ENCODE peak calls at places on chromosomes 6 and 20, in nine cellular contexts. One of them, this sample, is unnamed.

GRCh38 chr20:20837574-20838021 is 125.2 kb upstream of the RALGAPA2 start:
- DNase-seq in heart right ventricle: peak
- DNase-seq in naive thymus-derived CD4-positive, alpha-beta T cell: peak
- DNase-seq in AG04450: peak
- DNase-seq in cardiac septum: no peak
- DNase-seq in caudate nucleus: peak
- DNase-seq in MCF 10A: peak
- DNase-seq in GOT3: peak
- DNase-seq in effector memory CD4-positive, alpha-beta T cell: no peak
- DNase-seq in this sample: peak

GRCh38 chr6:35463292-35463691 is 4.9 kb upstream of the RPL10A start:
- DNase-seq in heart right ventricle: no peak
- DNase-seq in naive thymus-derived CD4-positive, alpha-beta T cell: no peak
- DNase-seq in AG04450: no peak
- DNase-seq in cardiac septum: no peak
- DNase-seq in caudate nucleus: no peak
- DNase-seq in MCF 10A: no peak
- DNase-seq in GOT3: no peak
- DNase-seq in effector memory CD4-positive, alpha-beta T cell: no peak
- DNase-seq in this sample: no peak

GRCh38 chr20:63636752-63637633 is 10.1 kb upstream of the GMEB2 start:
- DNase-seq in heart right ventricle: no peak
- DNase-seq in naive thymus-derived CD4-positive, alpha-beta T cell: no peak
- DNase-seq in AG04450: no peak
- DNase-seq in cardiac septum: no peak
- DNase-seq in caudate nucleus: no peak
- DNase-seq in MCF 10A: no peak
- DNase-seq in GOT3: no peak
- DNase-seq in effector memory CD4-positive, alpha-beta T cell: no peak
- DNase-seq in this sample: no peak

GRCh38 chr20:45303586-45304463 is 2.8 kb upstream of the RBPJL start:
- DNase-seq in heart right ventricle: no peak
- DNase-seq in naive thymus-derived CD4-positive, alpha-beta T cell: no peak
- DNase-seq in AG04450: no peak
- DNase-seq in cardiac septum: no peak
- DNase-seq in caudate nucleus: no peak
- DNase-seq in MCF 10A: no peak
- DNase-seq in GOT3: no peak
- DNase-seq in effector memory CD4-positive, alpha-beta T cell: no peak
- DNase-seq in this sample: no peak

GRCh38 chr6:122696853-122697252 is 82.7 kb upstream of the FABP7 start:
- DNase-seq in heart right ventricle: no peak
- DNase-seq in naive thymus-derived CD4-positive, alpha-beta T cell: no peak
- DNase-seq in AG04450: no peak
- DNase-seq in cardiac septum: no peak
- DNase-seq in caudate nucleus: no peak
- DNase-seq in MCF 10A: peak
- DNase-seq in GOT3: no peak
- DNase-seq in effector memory CD4-positive, alpha-beta T cell: no peak
- DNase-seq in this sample: no peak

GRCh38 chr20:62174870-62175624 is 7.8 kb upstream of the MTG2 start:
- DNase-seq in heart right ventricle: no peak
- DNase-seq in naive thymus-derived CD4-positive, alpha-beta T cell: no peak
- DNase-seq in AG04450: no peak
- DNase-seq in cardiac septum: no peak
- DNase-seq in caudate nucleus: no peak
- DNase-seq in MCF 10A: no peak
- DNase-seq in GOT3: no peak
- DNase-seq in effector memory CD4-positive, alpha-beta T cell: no peak
- DNase-seq in this sample: no peak

GRCh38 chr6:169851641-169852503 is 100.5 kb downstream of the ERMARD start:
- DNase-seq in heart right ventricle: peak
- DNase-seq in naive thymus-derived CD4-positive, alpha-beta T cell: no peak
- DNase-seq in AG04450: no peak
- DNase-seq in cardiac septum: peak
- DNase-seq in caudate nucleus: no peak
- DNase-seq in MCF 10A: peak
- DNase-seq in GOT3: no peak
- DNase-seq in effector memory CD4-positive, alpha-beta T cell: no peak
- DNase-seq in this sample: no peak

GRCh38 chr6:167719920-167720319 is 106.8 kb upstream of the AFDN start:
- DNase-seq in heart right ventricle: no peak
- DNase-seq in naive thymus-derived CD4-positive, alpha-beta T cell: no peak
- DNase-seq in AG04450: no peak
- DNase-seq in cardiac septum: no peak
- DNase-seq in caudate nucleus: no peak
- DNase-seq in MCF 10A: no peak
- DNase-seq in GOT3: no peak
- DNase-seq in effector memory CD4-positive, alpha-beta T cell: no peak
- DNase-seq in this sample: no peak

GRCh38 chr20:3420211-3420707 is 12.8 kb upstream of the DNAAF9 start:
- DNase-seq in heart right ventricle: no peak
- DNase-seq in naive thymus-derived CD4-positive, alpha-beta T cell: no peak
- DNase-seq in AG04450: no peak
- DNase-seq in cardiac septum: no peak
- DNase-seq in caudate nucleus: no peak
- DNase-seq in MCF 10A: peak
- DNase-seq in GOT3: no peak
- DNase-seq in effector memory CD4-positive, alpha-beta T cell: no peak
- DNase-seq in this sample: peak

GRCh38 chr6:137717074-137718073 is 149.7 kb upstream of the TNFAIP3 start:
- DNase-seq in heart right ventricle: no peak
- DNase-seq in naive thymus-derived CD4-positive, alpha-beta T cell: peak
- DNase-seq in AG04450: no peak
- DNase-seq in cardiac septum: no peak
- DNase-seq in caudate nucleus: no peak
- DNase-seq in MCF 10A: no peak
- DNase-seq in GOT3: no peak
- DNase-seq in effector memory CD4-positive, alpha-beta T cell: peak
- DNase-seq in this sample: no peak

GRCh38 chr6:37004044-37004984 is 1.1 kb upstream of the FGD2 start:
- DNase-seq in heart right ventricle: no peak
- DNase-seq in naive thymus-derived CD4-positive, alpha-beta T cell: no peak
- DNase-seq in AG04450: no peak
- DNase-seq in cardiac septum: no peak
- DNase-seq in caudate nucleus: no peak
- DNase-seq in MCF 10A: no peak
- DNase-seq in GOT3: no peak
- DNase-seq in effector memory CD4-positive, alpha-beta T cell: no peak
- DNase-seq in this sample: no peak

This sample was measured in adrenal gland.